ENCODE peak calls at places on chromosomes 5 and 9, in six cellular contexts. Y is stomach, H is A549, L is body of pancreas, P is esophagus squamous epithelium, M is heart left ventricle. U is an unnamed sample.

GRCh38 chr9:33244150-33244784 is 4.3 kb downstream of the SPINK4 start:
- DNase-seq in Y (no peak), H (no peak), L (no peak), P (no peak), M (no peak), U (no peak)

GRCh38 chr9:76560481-76560891 is 101.5 kb downstream of the GCNT1 start:
- DNase-seq in Y (no peak), H (no peak), L (peak; percentile 29), P (no peak), M (no peak), U (no peak)

GRCh38 chr5:127820910-127821553 is 117.8 kb downstream of the CCDC192 start:
- DNase-seq in Y (no peak), H (peak; percentile 43), L (no peak), P (no peak), M (no peak), U (no peak)

GRCh38 chr5:157855404-157855994 is 3.4 kb downstream of the CLINT1 start:
- DNase-seq in Y (peak; percentile 60), H (peak; percentile 68), L (peak; percentile 42), P (no peak), M (peak; percentile 52), U (peak; percentile 63)

GRCh38 chr5:42022383-42022782 is 97.3 kb downstream of the FBXO4 start:
- DNase-seq in Y (no peak), H (no peak), L (no peak), P (no peak), M (no peak), U (no peak)

GRCh38 chr5:137575847-137576246 is 76.7 kb upstream of the SPOCK1 start:
- DNase-seq in Y (no peak), H (no peak), L (no peak), P (no peak), M (no peak), U (no peak)

GRCh38 chr5:31291323-31291854 is 97.9 kb downstream of the CDH6 start:
- DNase-seq in Y (no peak), H (no peak), L (no peak), P (no peak), M (no peak), U (no peak)

GRCh38 chr5:82735160-82735789 is 341.9 kb downstream of the TMEM167A start:
- DNase-seq in Y (no peak), H (no peak), L (no peak), P (no peak), M (no peak), U (no peak)

GRCh38 chr5:99600952-99601351 is 672.1 kb upstream of the CHD1 start:
- DNase-seq in Y (no peak), H (no peak), L (no peak), P (no peak), M (no peak), U (no peak)

GRCh38 chr5:54257366-54258118 is 52.8 kb downstream of the ARL15 start:
- DNase-seq in Y (no peak), H (no peak), L (no peak), P (no peak), M (no peak), U (no peak)

GRCh38 chr9:134967547-134967930 is 49.8 kb upstream of the FCN1 start:
- DNase-seq in Y (no peak), H (no peak), L (no peak), P (no peak), M (no peak), U (no peak)

GRCh38 chr5:57221049-57221568 is 47.2 kb downstream of the GPBP1 start:
- DNase-seq in Y (no peak), H (peak; percentile 42), L (no peak), P (no peak), M (no peak), U (no peak)

GRCh38 chr5:35369965-35370790 is 139.9 kb upstream of the PRLR start:
- DNase-seq in Y (no peak), H (no peak), L (no peak), P (no peak), M (no peak), U (no peak)

GRCh38 chr9:34646211-34647083 is at the start of gene GALT:
- DNase-seq in Y (peak; percentile 96), H (peak; percentile 97), L (peak; percentile 93), P (peak; percentile 68), M (peak; percentile 95), U (no peak)

GRCh38 chr5:78483809-78484521 is 123.5 kb downstream of the SCAMP1 start:
- DNase-seq in Y (no peak), H (no peak), L (no peak), P (no peak), M (no peak), U (no peak)

GRCh38 chr5:126182901-126183695 is 240.1 kb upstream of the GRAMD2B start:
- DNase-seq in Y (no peak), H (no peak), L (no peak), P (no peak), M (no peak), U (no peak)

GRCh38 chr9:306907-307306 is 92.2 kb downstream of the DOCK8 start:
- DNase-seq in Y (peak; percentile 27), H (no peak), L (peak; percentile 21), P (no peak), M (no peak), U (no peak)

GRCh38 chr5:127696688-127697087 is 6.5 kb upstream of the CCDC192 start:
- DNase-seq in Y (no peak), H (no peak), L (no peak), P (no peak), M (no peak), U (no peak)

GRCh38 chr5:41817625-41818301 is 52.5 kb downstream of the OXCT1 start:
- DNase-seq in Y (no peak), H (no peak), L (no peak), P (no peak), M (no peak), U (no peak)

GRCh38 chr9:122030357-122030756 is 62.8 kb downstream of the TTLL11 start:
- DNase-seq in Y (no peak), H (no peak), L (no peak), P (no peak), M (no peak), U (no peak)

GRCh38 chr5:59506285-59506877 is 387.1 kb downstream of the PDE4D start:
- DNase-seq in Y (no peak), H (no peak), L (no peak), P (no peak), M (no peak), U (no peak)

GRCh38 chr5:31861601-31862000 is 222.7 kb downstream of the PDZD2 start:
- DNase-seq in Y (no peak), H (no peak), L (no peak), P (no peak), M (no peak), U (no peak)

DNA sequence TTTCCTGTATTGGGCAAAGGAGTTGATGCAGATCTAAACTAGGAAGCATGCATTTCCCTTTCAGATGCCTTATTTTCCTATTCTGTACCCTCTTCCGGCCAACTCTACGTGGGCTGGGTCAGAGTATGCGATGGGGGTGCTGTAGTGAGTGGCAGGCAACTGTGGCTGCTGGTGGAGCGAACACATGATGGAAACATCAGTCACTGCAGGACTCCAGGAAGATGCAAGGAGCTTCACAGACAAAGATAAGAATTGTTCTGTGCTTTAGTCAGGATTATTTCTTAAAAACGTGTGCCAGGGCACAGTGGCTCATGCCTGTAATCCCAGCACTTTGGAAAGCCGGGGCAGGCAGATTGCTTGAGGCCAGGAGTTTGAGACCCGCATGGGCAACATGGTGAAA is 75.1 kb downstream of the PSAT1 start:
- DNase-seq in Y (no peak), H (no peak), L (no peak), P (no peak), M (no peak), U (no peak)
- TF ChIP-seq POLR2A in Y (no peak), H (no peak), L (no peak), P (no peak), M (no peak), U (no peak)

GRCh38 chr5:1484416-1485319 is 39.1 kb downstream of the LPCAT1 start:
- DNase-seq in Y (no peak), H (no peak), L (no peak), P (no peak), M (no peak), U (no peak)
- TF ChIP-seq POLR2A in Y (no peak), H (no peak), L (no peak), P (no peak), M (no peak), U (no peak)

GRCh38 chr9:27572036-27572435 is 1.2 kb downstream of the C9orf72 start:
- DNase-seq in Y (no peak), H (no peak), L (no peak), P (no peak), M (no peak), U (no peak)

GRCh38 chr9:27573699-27574265 is 501 bp upstream of the C9orf72 start:
- DNase-seq in Y (peak; percentile 98), H (peak; percentile 94), L (peak; percentile 98), P (peak; percentile 96), M (peak; percentile 97), U (peak; percentile 95)

GRCh38 chr9:27569406-27569805 is 3.9 kb downstream of the C9orf72 start:
- DNase-seq in Y (no peak), H (no peak), L (no peak), P (no peak), M (no peak), U (no peak)

GRCh38 chr9:27572566-27572917 is 739 bp downstream of the C9orf72 start:
- DNase-seq in Y (peak; percentile 57), H (no peak), L (peak; percentile 35), P (peak; percentile 4), M (peak; percentile 58), U (no peak)

GRCh38 chr9:27572918-27573698 is at the start of gene C9orf72:
- DNase-seq in Y (peak; percentile 84), H (peak; percentile 67), L (peak; percentile 78), P (no peak), M (peak; percentile 74), U (no peak)
- TF ChIP-seq POLR2A in Y (peak; percentile 59), H (peak; percentile 73), L (peak; percentile 85), P (no peak), M (peak; percentile 78), U (no peak)

DNA sequence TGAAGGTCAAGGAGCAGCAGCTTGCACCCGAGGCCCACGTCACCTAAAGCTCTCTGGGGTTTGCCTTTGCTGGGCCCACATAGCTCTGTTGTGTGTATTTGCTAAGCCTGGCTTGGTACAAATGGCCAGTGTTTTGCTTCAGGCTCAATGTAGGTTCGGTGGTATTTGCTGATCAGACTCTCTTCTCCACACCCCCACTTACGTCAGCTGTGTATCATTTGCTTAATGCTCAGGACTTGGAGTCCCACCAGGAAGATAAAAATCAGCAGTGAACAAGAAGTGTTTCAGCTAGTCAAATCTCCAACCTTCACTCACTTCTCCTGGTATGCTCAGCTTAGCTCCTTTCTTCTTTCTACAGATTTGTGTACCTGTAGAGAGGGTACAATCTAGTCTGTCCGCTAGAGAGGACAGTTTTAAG is 4.8 kb upstream of the RFESD start:
- DNase-seq in Y (peak; percentile 85), H (no peak), L (peak; percentile 88), P (no peak), M (no peak), U (no peak)
- TF ChIP-seq POLR2A in Y (no peak), H (no peak), L (peak; percentile 93), P (no peak), M (no peak), U (no peak)